ENCODE peak calls at places on chromosomes 3 and 15, in five cellular contexts. H is HCEC 1CT; X is effector CD4-positive, alpha-beta T cell; K is foreskin melanocyte; D is stimulated activated CD8-positive, alpha-beta memory T cell treated with anti-CD3 and anti-CD28 coated beads, Interleukin-15, amount 100 ng/mL, for 24 hours. Q is an unnamed sample.

GRCh38 chr15:66679657-66680108 is 22.4 kb upstream of the SMAD6 start:
- DNase-seq in X (no peak), K (no peak), H (no peak), D (no peak), Q (peak)

GRCh38 chr15:42868683-42869082 is 51.9 kb downstream of the TTBK2 start:
- DNase-seq in H (no peak), X (no peak), K (no peak), D (no peak), Q (no peak)

GRCh38 chr3:76429536-76430177 is 610.2 kb upstream of the ROBO2 start:
- DNase-seq in D (no peak), H (no peak), X (no peak), K (no peak), Q (no peak)

GRCh38 chr3:174957081-174957480 is 97.9 kb downstream of the NAALADL2 start:
- DNase-seq in D (no peak), X (no peak), H (no peak), K (no peak), Q (peak)

GRCh38 chr3:114624676-114625181 is 330.9 kb downstream of the TIGIT start:
- DNase-seq in D (no peak), X (no peak), H (peak), K (peak), Q (peak)

GRCh38 chr15:94056314-94056713 is 175.0 kb upstream of the MCTP2 start:
- DNase-seq in H (no peak), D (no peak), K (no peak), X (no peak), Q (peak)

GRCh38 chr15:33021806-33022389 is 172.6 kb downstream of the FMN1 start:
- DNase-seq in H (peak), D (no peak), K (no peak), X (no peak), Q (peak)

GRCh38 chr3:12903000-12903800 is 61.8 kb upstream of the RPL32 start:
- DNase-seq in K (no peak), H (no peak), D (no peak), X (no peak), Q (no peak)

GRCh38 chr15:88708256-88709054 is 69.6 kb downstream of the ISG20 start:
- DNase-seq in X (no peak), D (no peak), K (no peak), H (no peak), Q (no peak)

GRCh38 chr15:67843571-67844387 is 3.9 kb upstream of the RNU6-1 start:
- DNase-seq in X (no peak), K (no peak), D (no peak), H (no peak), Q (peak)

GRCh38 chr15:58484794-58485600 is 53.2 kb downstream of the LIPC start:
- DNase-seq in X (no peak), D (no peak), K (no peak), H (no peak), Q (no peak)

GRCh38 chr3:100869787-100870186 is 123.4 kb downstream of the ABI3BP start:
- DNase-seq in K (no peak), X (no peak), D (no peak), H (peak), Q (peak)

GRCh38 chr3:184546252-184546651 is 15.3 kb upstream of the EPHB3 start:
- DNase-seq in D (no peak), X (no peak), K (no peak), H (no peak), Q (no peak)

GRCh38 chr15:57146394-57147140 is 228.1 kb downstream of the TCF12 start:
- DNase-seq in H (peak), D (no peak), K (peak), X (no peak), Q (peak)

Q was measured in IMR-90.